ENCODE peak calls at places on chromosomes 2 and 18, in ten cellular contexts. W, G, T, K, H, B, R, X, Y and D are unnamed samples.

GRCh38 chr18:76385681-76385975 is 109.4 kb downstream of the ZNF516 start:
- DNase-seq in W (no peak), G (no peak), T (no peak), K (no peak), H (no peak), B (no peak), R (no peak), X (no peak), Y (no peak), D (no peak)

GRCh38 chr2:31644551-31644950 is 63.8 kb upstream of the SRD5A2 start:
- DNase-seq in W (no peak), G (no peak), T (no peak), K (no peak), H (no peak), B (no peak), R (no peak), X (no peak), Y (no peak), D (no peak)

GRCh38 chr2:128371248-128371630 is 52.6 kb upstream of the HS6ST1 start:
- DNase-seq in W (no peak), G (no peak), T (no peak), K (no peak), H (no peak), B (no peak), R (no peak), X (no peak), Y (no peak), D (no peak)

GRCh38 chr2:20525041-20526035 is 78.5 kb downstream of the RHOB start:
- DNase-seq in W (no peak), G (peak), T (peak), K (no peak), H (no peak), B (peak), R (peak), X (no peak), Y (peak), D (no peak)

GRCh38 chr18:55326134-55326533 is 261.9 kb downstream of the TCF4 start:
- DNase-seq in W (no peak), G (no peak), T (no peak), K (no peak), H (no peak), B (no peak), R (no peak), X (no peak), Y (no peak), D (no peak)

GRCh38 chr2:48851161-48851560 is 95.6 kb upstream of the LHCGR start:
- DNase-seq in W (no peak), G (peak), T (no peak), K (no peak), H (no peak), B (peak), R (no peak), X (no peak), Y (no peak), D (no peak)

GRCh38 chr2:205752924-205753323 is 70.6 kb downstream of the NRP2 start:
- DNase-seq in W (no peak), G (no peak), T (no peak), K (no peak), H (no peak), B (no peak), R (no peak), X (no peak), Y (no peak), D (no peak)

GRCh38 chr18:58882681-58883080 is 18.0 kb downstream of the ZNF532 start:
- DNase-seq in W (no peak), G (no peak), T (no peak), K (no peak), H (no peak), B (no peak), R (no peak), X (no peak), Y (no peak), D (no peak)

GRCh38 chr2:173048901-173049661 is 26.6 kb upstream of the MAP3K20 start:
- DNase-seq in W (peak), G (peak), T (no peak), K (no peak), H (no peak), B (peak), R (peak), X (peak), Y (peak), D (no peak)